ENCODE peak calls at places on chromosome 7, in ten cellular contexts. One of them, this sample, is unnamed.

GRCh38 chr7:115618676-115619075 is 411.9 kb downstream of the TFEC start:
- DNase-seq in stimulated activated CD4-positive, alpha-beta T cell treated with anti-CD3 and anti-CD28 coated beads, Interleukin-15, amount 100 ng/mL, for 1 hour: no peak
- DNase-seq in Caco-2: no peak
- DNase-seq in SJSA1: no peak
- DNase-seq in MV-4-11: no peak
- DNase-seq in NCI-H1436: no peak
- DNase-seq in BJ: peak; percentile 26
- DNase-seq in WTC11: no peak
- DNase-seq in tibial artery: no peak
- DNase-seq in ELF-1: no peak
- DNase-seq in this sample: no peak

GRCh38 chr7:42128703-42129102 is 108.3 kb downstream of the GLI3 start:
- DNase-seq in NCI-H1436: no peak
- DNase-seq in Caco-2: no peak
- DNase-seq in tibial artery: no peak
- DNase-seq in SJSA1: no peak
- DNase-seq in WTC11: peak; percentile 25
- DNase-seq in ELF-1: peak; percentile 22
- DNase-seq in BJ: no peak
- DNase-seq in MV-4-11: no peak
- DNase-seq in stimulated activated CD4-positive, alpha-beta T cell treated with anti-CD3 and anti-CD28 coated beads, Interleukin-15, amount 100 ng/mL, for 1 hour: no peak
- DNase-seq in this sample: no peak

GRCh38 chr7:137626469-137627067 is 220.2 kb downstream of the DGKI start:
- DNase-seq in stimulated activated CD4-positive, alpha-beta T cell treated with anti-CD3 and anti-CD28 coated beads, Interleukin-15, amount 100 ng/mL, for 1 hour: no peak
- DNase-seq in MV-4-11: peak; percentile 27
- DNase-seq in WTC11: peak; percentile 75
- DNase-seq in Caco-2: peak; percentile 45
- DNase-seq in tibial artery: no peak
- DNase-seq in ELF-1: peak; percentile 81
- DNase-seq in BJ: no peak
- DNase-seq in SJSA1: peak; percentile 62
- DNase-seq in NCI-H1436: no peak
- DNase-seq in this sample: peak; percentile 10

GRCh38 chr7:91165846-91166230 is 98.4 kb upstream of the FZD1 start:
- DNase-seq in SJSA1: no peak
- DNase-seq in MV-4-11: no peak
- DNase-seq in Caco-2: no peak
- DNase-seq in ELF-1: no peak
- DNase-seq in NCI-H1436: no peak
- DNase-seq in WTC11: no peak
- DNase-seq in BJ: no peak
- DNase-seq in tibial artery: no peak
- DNase-seq in stimulated activated CD4-positive, alpha-beta T cell treated with anti-CD3 and anti-CD28 coated beads, Interleukin-15, amount 100 ng/mL, for 1 hour: no peak
- DNase-seq in this sample: no peak

GRCh38 chr7:20241491-20242261 is 24.5 kb upstream of the MACC1 start:
- DNase-seq in Caco-2: peak; percentile 56
- DNase-seq in WTC11: no peak
- DNase-seq in ELF-1: no peak
- DNase-seq in stimulated activated CD4-positive, alpha-beta T cell treated with anti-CD3 and anti-CD28 coated beads, Interleukin-15, amount 100 ng/mL, for 1 hour: no peak
- DNase-seq in SJSA1: peak; percentile 90
- DNase-seq in tibial artery: no peak
- DNase-seq in NCI-H1436: peak; percentile 15
- DNase-seq in MV-4-11: peak; percentile 35
- DNase-seq in BJ: peak; percentile 81
- DNase-seq in this sample: no peak

GRCh38 chr7:2202901-2203550 is 29.7 kb downstream of the MAD1L1 start:
- DNase-seq in BJ: no peak
- DNase-seq in MV-4-11: no peak
- DNase-seq in SJSA1: no peak
- DNase-seq in Caco-2: peak; percentile 9
- DNase-seq in tibial artery: peak; percentile 51
- DNase-seq in WTC11: peak; percentile 7
- DNase-seq in NCI-H1436: no peak
- DNase-seq in stimulated activated CD4-positive, alpha-beta T cell treated with anti-CD3 and anti-CD28 coated beads, Interleukin-15, amount 100 ng/mL, for 1 hour: no peak
- DNase-seq in ELF-1: no peak
- DNase-seq in this sample: no peak

GRCh38 chr7:114789942-114790341 is 132.0 kb upstream of the MDFIC start:
- DNase-seq in tibial artery: no peak
- DNase-seq in SJSA1: no peak
- DNase-seq in WTC11: no peak
- DNase-seq in BJ: peak; percentile 61
- DNase-seq in MV-4-11: no peak
- DNase-seq in stimulated activated CD4-positive, alpha-beta T cell treated with anti-CD3 and anti-CD28 coated beads, Interleukin-15, amount 100 ng/mL, for 1 hour: no peak
- DNase-seq in ELF-1: no peak
- DNase-seq in Caco-2: no peak
- DNase-seq in NCI-H1436: no peak
- DNase-seq in this sample: no peak

GRCh38 chr7:106313456-106313891 is 28.7 kb upstream of the NAMPT start:
- DNase-seq in MV-4-11: peak; percentile 59
- DNase-seq in SJSA1: peak; percentile 84
- DNase-seq in ELF-1: no peak
- DNase-seq in stimulated activated CD4-positive, alpha-beta T cell treated with anti-CD3 and anti-CD28 coated beads, Interleukin-15, amount 100 ng/mL, for 1 hour: no peak
- DNase-seq in WTC11: no peak
- DNase-seq in NCI-H1436: no peak
- DNase-seq in tibial artery: no peak
- DNase-seq in BJ: peak; percentile 48
- DNase-seq in Caco-2: no peak
- DNase-seq in this sample: no peak

GRCh38 chr7:152871678-152872060 is 112.1 kb downstream of the ACTR3B start:
- DNase-seq in WTC11: no peak
- DNase-seq in BJ: no peak
- DNase-seq in SJSA1: no peak
- DNase-seq in ELF-1: no peak
- DNase-seq in stimulated activated CD4-positive, alpha-beta T cell treated with anti-CD3 and anti-CD28 coated beads, Interleukin-15, amount 100 ng/mL, for 1 hour: no peak
- DNase-seq in NCI-H1436: no peak
- DNase-seq in tibial artery: peak; percentile 44
- DNase-seq in Caco-2: peak; percentile 31
- DNase-seq in MV-4-11: no peak
- DNase-seq in this sample: no peak

GRCh38 chr7:131626643-131627042 is 70.2 kb upstream of the PODXL start:
- DNase-seq in MV-4-11: no peak
- DNase-seq in SJSA1: no peak
- DNase-seq in tibial artery: no peak
- DNase-seq in ELF-1: no peak
- DNase-seq in Caco-2: no peak
- DNase-seq in WTC11: no peak
- DNase-seq in BJ: no peak
- DNase-seq in stimulated activated CD4-positive, alpha-beta T cell treated with anti-CD3 and anti-CD28 coated beads, Interleukin-15, amount 100 ng/mL, for 1 hour: no peak
- DNase-seq in NCI-H1436: no peak
- DNase-seq in this sample: no peak

GRCh38 chr7:80630611-80631010 is 7.8 kb upstream of the CD36 start:
- DNase-seq in NCI-H1436: peak; percentile 39
- DNase-seq in Caco-2: no peak
- DNase-seq in BJ: no peak
- DNase-seq in ELF-1: no peak
- DNase-seq in SJSA1: peak; percentile 38
- DNase-seq in stimulated activated CD4-positive, alpha-beta T cell treated with anti-CD3 and anti-CD28 coated beads, Interleukin-15, amount 100 ng/mL, for 1 hour: no peak
- DNase-seq in tibial artery: no peak
- DNase-seq in WTC11: no peak
- DNase-seq in MV-4-11: no peak
- DNase-seq in this sample: no peak

GRCh38 chr7:80722596-80723141 is 84.2 kb downstream of the CD36 start:
- DNase-seq in MV-4-11: no peak
- DNase-seq in NCI-H1436: no peak
- DNase-seq in BJ: peak; percentile 95
- DNase-seq in stimulated activated CD4-positive, alpha-beta T cell treated with anti-CD3 and anti-CD28 coated beads, Interleukin-15, amount 100 ng/mL, for 1 hour: no peak
- DNase-seq in WTC11: no peak
- DNase-seq in tibial artery: peak; percentile 87
- DNase-seq in ELF-1: peak; percentile 64
- DNase-seq in Caco-2: peak; percentile 84
- DNase-seq in SJSA1: peak; percentile 93
- DNase-seq in this sample: no peak

GRCh38 chr7:158997110-158997453 is 140.7 kb downstream of the DYNC2I1 start:
- DNase-seq in ELF-1: no peak
- DNase-seq in Caco-2: no peak
- DNase-seq in SJSA1: no peak
- DNase-seq in NCI-H1436: no peak
- DNase-seq in BJ: no peak
- DNase-seq in WTC11: no peak
- DNase-seq in stimulated activated CD4-positive, alpha-beta T cell treated with anti-CD3 and anti-CD28 coated beads, Interleukin-15, amount 100 ng/mL, for 1 hour: no peak
- DNase-seq in tibial artery: no peak
- DNase-seq in MV-4-11: no peak
- DNase-seq in this sample: no peak

GRCh38 chr7:130990178-130990832 is 256.3 kb upstream of the KLF14 start:
- DNase-seq in stimulated activated CD4-positive, alpha-beta T cell treated with anti-CD3 and anti-CD28 coated beads, Interleukin-15, amount 100 ng/mL, for 1 hour: no peak
- DNase-seq in ELF-1: no peak
- DNase-seq in Caco-2: no peak
- DNase-seq in SJSA1: no peak
- DNase-seq in tibial artery: no peak
- DNase-seq in MV-4-11: no peak
- DNase-seq in NCI-H1436: no peak
- DNase-seq in WTC11: no peak
- DNase-seq in BJ: no peak
- DNase-seq in this sample: no peak

GRCh38 chr7:128811631-128812430 is 18.4 kb upstream of the FLNC start:
- DNase-seq in Caco-2: no peak
- DNase-seq in NCI-H1436: no peak
- DNase-seq in ELF-1: no peak
- DNase-seq in BJ: no peak
- DNase-seq in WTC11: no peak
- DNase-seq in MV-4-11: peak; percentile 5
- DNase-seq in SJSA1: no peak
- DNase-seq in tibial artery: no peak
- DNase-seq in stimulated activated CD4-positive, alpha-beta T cell treated with anti-CD3 and anti-CD28 coated beads, Interleukin-15, amount 100 ng/mL, for 1 hour: no peak
- DNase-seq in this sample: no peak

GRCh38 chr7:136857573-136857972 is 10.9 kb upstream of the CHRM2 start:
- DNase-seq in SJSA1: no peak
- DNase-seq in ELF-1: no peak
- DNase-seq in stimulated activated CD4-positive, alpha-beta T cell treated with anti-CD3 and anti-CD28 coated beads, Interleukin-15, amount 100 ng/mL, for 1 hour: no peak
- DNase-seq in NCI-H1436: no peak
- DNase-seq in MV-4-11: peak; percentile 7
- DNase-seq in WTC11: no peak
- DNase-seq in BJ: no peak
- DNase-seq in tibial artery: no peak
- DNase-seq in Caco-2: no peak
- DNase-seq in this sample: no peak

GRCh38 chr7:22317632-22318031 is 39.3 kb downstream of the RAPGEF5 start:
- DNase-seq in tibial artery: no peak
- DNase-seq in BJ: no peak
- DNase-seq in WTC11: no peak
- DNase-seq in SJSA1: no peak
- DNase-seq in MV-4-11: no peak
- DNase-seq in Caco-2: no peak
- DNase-seq in stimulated activated CD4-positive, alpha-beta T cell treated with anti-CD3 and anti-CD28 coated beads, Interleukin-15, amount 100 ng/mL, for 1 hour: no peak
- DNase-seq in ELF-1: no peak
- DNase-seq in NCI-H1436: no peak
- DNase-seq in this sample: no peak

GRCh38 chr7:104627516-104627915 is 299.1 kb downstream of the LHFPL3 start:
- DNase-seq in SJSA1: no peak
- DNase-seq in BJ: no peak
- DNase-seq in stimulated activated CD4-positive, alpha-beta T cell treated with anti-CD3 and anti-CD28 coated beads, Interleukin-15, amount 100 ng/mL, for 1 hour: no peak
- DNase-seq in MV-4-11: peak; percentile 34
- DNase-seq in ELF-1: no peak
- DNase-seq in WTC11: peak; percentile 44
- DNase-seq in NCI-H1436: no peak
- DNase-seq in Caco-2: no peak
- DNase-seq in tibial artery: no peak
- DNase-seq in this sample: no peak

GRCh38 chr7:98557538-98558031 is 59.5 kb upstream of the NPTX2 start:
- DNase-seq in SJSA1: no peak
- DNase-seq in Caco-2: no peak
- DNase-seq in BJ: no peak
- DNase-seq in NCI-H1436: no peak
- DNase-seq in ELF-1: no peak
- DNase-seq in stimulated activated CD4-positive, alpha-beta T cell treated with anti-CD3 and anti-CD28 coated beads, Interleukin-15, amount 100 ng/mL, for 1 hour: no peak
- DNase-seq in tibial artery: peak; percentile 20
- DNase-seq in MV-4-11: no peak
- DNase-seq in WTC11: no peak
- DNase-seq in this sample: no peak

GRCh38 chr7:45659496-45660139 is 85.5 kb downstream of the ADCY1 start:
- DNase-seq in tibial artery: peak; percentile 54
- DNase-seq in NCI-H1436: no peak
- DNase-seq in ELF-1: no peak
- DNase-seq in Caco-2: no peak
- DNase-seq in BJ: no peak
- DNase-seq in SJSA1: no peak
- DNase-seq in stimulated activated CD4-positive, alpha-beta T cell treated with anti-CD3 and anti-CD28 coated beads, Interleukin-15, amount 100 ng/mL, for 1 hour: no peak
- DNase-seq in WTC11: no peak
- DNase-seq in MV-4-11: no peak
- DNase-seq in this sample: no peak

GRCh38 chr7:26900283-26900682 is 35.9 kb upstream of the SKAP2 start:
- DNase-seq in WTC11: no peak
- DNase-seq in ELF-1: no peak
- DNase-seq in NCI-H1436: no peak
- DNase-seq in SJSA1: no peak
- DNase-seq in stimulated activated CD4-positive, alpha-beta T cell treated with anti-CD3 and anti-CD28 coated beads, Interleukin-15, amount 100 ng/mL, for 1 hour: no peak
- DNase-seq in tibial artery: no peak
- DNase-seq in MV-4-11: no peak
- DNase-seq in BJ: no peak
- DNase-seq in Caco-2: no peak
- DNase-seq in this sample: no peak

GRCh38 chr7:37901890-37902524 is 14.6 kb downstream of the SFRP4 start:
- DNase-seq in stimulated activated CD4-positive, alpha-beta T cell treated with anti-CD3 and anti-CD28 coated beads, Interleukin-15, amount 100 ng/mL, for 1 hour: no peak
- DNase-seq in WTC11: no peak
- DNase-seq in SJSA1: peak; percentile 36
- DNase-seq in ELF-1: no peak
- DNase-seq in Caco-2: no peak
- DNase-seq in MV-4-11: no peak
- DNase-seq in BJ: no peak
- DNase-seq in tibial artery: no peak
- DNase-seq in NCI-H1436: no peak
- DNase-seq in this sample: no peak

GRCh38 chr7:114857605-114858004 is 64.3 kb upstream of the MDFIC start:
- DNase-seq in SJSA1: no peak
- DNase-seq in Caco-2: no peak
- DNase-seq in MV-4-11: peak; percentile 9
- DNase-seq in WTC11: no peak
- DNase-seq in ELF-1: no peak
- DNase-seq in stimulated activated CD4-positive, alpha-beta T cell treated with anti-CD3 and anti-CD28 coated beads, Interleukin-15, amount 100 ng/mL, for 1 hour: no peak
- DNase-seq in BJ: no peak
- DNase-seq in tibial artery: no peak
- DNase-seq in NCI-H1436: no peak
- DNase-seq in this sample: no peak

GRCh38 chr7:2715341-2716231 is 27.6 kb downstream of the AMZ1 start:
- DNase-seq in WTC11: no peak
- DNase-seq in Caco-2: peak; percentile 26
- DNase-seq in stimulated activated CD4-positive, alpha-beta T cell treated with anti-CD3 and anti-CD28 coated beads, Interleukin-15, amount 100 ng/mL, for 1 hour: no peak
- DNase-seq in MV-4-11: peak; percentile 98
- DNase-seq in ELF-1: no peak
- DNase-seq in BJ: no peak
- DNase-seq in tibial artery: no peak
- DNase-seq in NCI-H1436: no peak
- DNase-seq in SJSA1: no peak
- DNase-seq in this sample: peak; percentile 48

GRCh38 chr7:12220321-12221046 is 9.4 kb downstream of the TMEM106B start:
- DNase-seq in BJ: no peak
- DNase-seq in Caco-2: no peak
- DNase-seq in NCI-H1436: peak; percentile 3
- DNase-seq in ELF-1: no peak
- DNase-seq in SJSA1: no peak
- DNase-seq in WTC11: no peak
- DNase-seq in stimulated activated CD4-positive, alpha-beta T cell treated with anti-CD3 and anti-CD28 coated beads, Interleukin-15, amount 100 ng/mL, for 1 hour: no peak
- DNase-seq in tibial artery: no peak
- DNase-seq in MV-4-11: no peak
- DNase-seq in this sample: no peak